ENCODE peak calls at places on chromosomes 13 and 19, in five cellular contexts. H, D, S, B and Q are unnamed samples.
A peak's percentile ranks its signal among the peaks of the same experiment; 100 is the strongest.

GRCh38 chr19:18506101-18506534 is 15.8 kb downstream of the ELL start:
- DNase-seq in D (no peak), S (no peak), B (no peak), H (no peak), Q (no peak)

GRCh38 chr19:28633223-28634030 is 579.5 kb downstream of the UQCRFS1 start:
- DNase-seq in B (no peak), H (no peak), S (peak; percentile 1), D (no peak), Q (no peak)

GRCh38 chr19:19366691-19367396 is 38.6 kb upstream of the GATAD2A start:
- DNase-seq in D (peak; percentile 70), H (no peak), B (peak; percentile 35), S (peak; percentile 64), Q (peak; percentile 81)

GRCh38 chr13:80824231-80824630 is 483.3 kb upstream of the SPRY2 start:
- DNase-seq in B (no peak), D (no peak), H (no peak), S (no peak), Q (no peak)

GRCh38 chr13:98875146-98875729 is 102.6 kb downstream of the DOCK9 start:
- DNase-seq in D (no peak), B (no peak), S (no peak), H (no peak), Q (no peak)

GRCh38 chr13:52892925-52893324 is 44.5 kb upstream of the PCDH8 start:
- DNase-seq in B (no peak), H (no peak), D (no peak), S (no peak), Q (peak; percentile 79)

GRCh38 chr13:98252931-98253470 is 75.9 kb upstream of the RNF113B start:
- DNase-seq in D (no peak), H (no peak), S (peak; percentile 88), B (no peak), Q (peak; percentile 61)

GRCh38 chr19:51904331-51905165 is at the start of gene ZNF649:
- DNase-seq in B (peak; percentile 60), S (peak; percentile 84), H (peak; percentile 51), D (peak; percentile 67), Q (peak; percentile 78)

GRCh38 chr19:18051887-18052286 is 34.8 kb downstream of the IL12RB1 start:
- DNase-seq in B (no peak), H (no peak), S (no peak), D (no peak), Q (peak; percentile 60)

GRCh38 chr19:3840804-3841203 is 28.0 kb downstream of the ZFR2 start:
- DNase-seq in D (no peak), H (no peak), B (no peak), S (no peak), Q (no peak)

GRCh38 chr13:97700306-97700848 is 253.1 kb upstream of the IPO5 start:
- DNase-seq in H (no peak), S (no peak), D (no peak), B (no peak), Q (no peak)

GRCh38 chr19:18939922-18940775 is 868 bp downstream of the HOMER3 start:
- DNase-seq in H (no peak), S (peak; percentile 46), D (no peak), B (no peak), Q (peak; percentile 77)

GRCh38 chr19:3285647-3286176 is 61.3 kb downstream of the CELF5 start:
- DNase-seq in H (no peak), B (no peak), S (no peak), D (no peak), Q (no peak)

GRCh38 chr13:28434934-28435333 is 60.0 kb downstream of the FLT1 start:
- DNase-seq in H (no peak), S (peak; percentile 36), D (no peak), B (no peak), Q (no peak)

GRCh38 chr13:20924758-20925394 is 22.3 kb upstream of the XPO4 start:
- DNase-seq in H (no peak), D (peak; percentile 49), B (peak; percentile 53), S (peak; percentile 84), Q (peak; percentile 94)

GRCh38 chr13:70391678-70392077 is 283.4 kb upstream of the KLHL1 start:
- DNase-seq in B (no peak), H (no peak), D (no peak), S (no peak), Q (no peak)

GRCh38 chr19:14091086-14091884 is 734 bp upstream of the SAMD1 start:
- DNase-seq in H (no peak), D (peak; percentile 49), B (peak; percentile 59), S (peak; percentile 64), Q (peak; percentile 26)

GRCh38 chr13:110319774-110320509 is 12.9 kb downstream of the COL4A2 start:
- DNase-seq in B (no peak), D (peak; percentile 27), S (peak; percentile 86), H (no peak), Q (peak; percentile 81)

GRCh38 chr13:107812013-107812412 is 403.3 kb downstream of the LIG4 start:
- DNase-seq in D (no peak), S (no peak), B (no peak), H (no peak), Q (no peak)

GRCh38 chr13:103663996-103664395 is 597.8 kb upstream of the SLC10A2 start:
- DNase-seq in S (no peak), D (peak; percentile 37), B (no peak), H (no peak), Q (no peak)

GRCh38 chr13:30299746-30300145 is 7.6 kb downstream of the KATNAL1 start:
- DNase-seq in B (no peak), H (no peak), S (peak; percentile 35), D (no peak), Q (no peak)

GRCh38 chr19:926595-927043 is 784 bp downstream of the ARID3A start:
- DNase-seq in S (no peak), H (no peak), D (no peak), B (no peak), Q (peak; percentile 49)

GRCh38 chr13:36142735-36143134 is 11.6 kb upstream of the DCLK1 start:
- DNase-seq in D (no peak), H (no peak), S (no peak), B (no peak), Q (no peak)

GRCh38 chr19:53357821-53358581 is 7.5 kb upstream of the ZNF525 start:
- DNase-seq in B (no peak), S (no peak), D (no peak), H (no peak), Q (no peak)

GRCh38 chr19:13913352-13913751 is 7.4 kb downstream of the CC2D1A start:
- DNase-seq in D (no peak), H (no peak), S (no peak), B (no peak), Q (no peak)

GRCh38 chr19:9427941-9428340 is 7.4 kb downstream of the ZNF266 start:
- DNase-seq in S (no peak), B (no peak), D (no peak), H (no peak), Q (no peak)

GRCh38 chr19:51564791-51565190 is 6.3 kb upstream of the ZNF175 start:
- DNase-seq in D (no peak), S (no peak), B (no peak), H (no peak), Q (no peak)

GRCh38 chr19:16263115-16263839 is 61.3 kb upstream of the KLF2 start:
- DNase-seq in S (no peak), B (no peak), H (no peak), D (no peak), Q (no peak)

GRCh38 chr13:97224544-97225324 is 2.6 kb downstream of the MBNL2 start:
- DNase-seq in H (no peak), D (peak; percentile 68), B (no peak), S (peak; percentile 41), Q (no peak)

GRCh38 chr19:10871711-10872550 is 578 bp downstream of the CARM1 start:
- DNase-seq in S (no peak), H (no peak), B (no peak), D (peak; percentile 54), Q (peak; percentile 47)

GRCh38 chr13:70080030-70080429 is 27.6 kb upstream of the ATXN8OS start:
- DNase-seq in H (no peak), D (no peak), S (no peak), B (no peak), Q (no peak)

GRCh38 chr13:48185018-48185417 is 48.0 kb upstream of the ITM2B start:
- DNase-seq in B (no peak), S (no peak), H (no peak), D (no peak), Q (no peak)
- H3K27ac ChIP-seq in B (no peak overlapping the region), S (no peak overlapping the region), H (no peak overlapping the region), D (no peak overlapping the region), Q (no peak overlapping the region)

GRCh38 chr19:55058781-55059610 is 4.0 kb downstream of the RDH13 start:
- DNase-seq in D (no peak), H (no peak), B (no peak), S (no peak), Q (no peak)
- TF ChIP-seq CTCF in D (no peak), H (no peak), B (no peak), S (no peak), Q (no peak)

GRCh38 chr19:41917676-41918075 is 10.6 kb downstream of the ERFL start:
- DNase-seq in H (no peak), D (no peak), B (no peak), S (no peak), Q (no peak)

GRCh38 chr19:41919948-41920712 is 8.1 kb downstream of the ERFL start:
- DNase-seq in H (no peak), S (no peak), D (no peak), B (no peak), Q (no peak)

GRCh38 chr19:41918095-41918494 is 10.2 kb downstream of the ERFL start:
- DNase-seq in H (no peak), S (no peak), B (no peak), D (no peak), Q (no peak)

GRCh38 chr19:41920878-41921277 is 7.4 kb downstream of the ERFL start:
- DNase-seq in D (no peak), H (no peak), S (no peak), B (no peak), Q (no peak)

GRCh38 chr19:41918653-41919244 is 9.5 kb downstream of the ERFL start:
- DNase-seq in H (no peak), B (no peak), S (no peak), D (no peak), Q (no peak)
- TF ChIP-seq POLR2A in H (no peak), B (no peak), S (no peak), D (no peak), Q (no peak)

GRCh38 chr13:114072421-114072820 is 60.0 kb downstream of the RASA3 start:
- DNase-seq in S (no peak), H (no peak), B (peak; percentile 9), D (no peak), Q (no peak)

GRCh38 chr13:114071991-114072390 is 60.4 kb downstream of the RASA3 start:
- DNase-seq in B (peak; percentile 11), S (no peak), H (no peak), D (no peak), Q (no peak)

GRCh38 chr13:114069376-114070097 is 62.9 kb downstream of the RASA3 start:
- DNase-seq in B (peak; percentile 8), D (no peak), H (no peak), S (no peak), Q (no peak)

GRCh38 chr13:114070098-114070799 is 62.2 kb downstream of the RASA3 start:
- DNase-seq in B (peak; percentile 11), H (no peak), S (no peak), D (no peak), Q (peak; percentile 2)

DNA sequence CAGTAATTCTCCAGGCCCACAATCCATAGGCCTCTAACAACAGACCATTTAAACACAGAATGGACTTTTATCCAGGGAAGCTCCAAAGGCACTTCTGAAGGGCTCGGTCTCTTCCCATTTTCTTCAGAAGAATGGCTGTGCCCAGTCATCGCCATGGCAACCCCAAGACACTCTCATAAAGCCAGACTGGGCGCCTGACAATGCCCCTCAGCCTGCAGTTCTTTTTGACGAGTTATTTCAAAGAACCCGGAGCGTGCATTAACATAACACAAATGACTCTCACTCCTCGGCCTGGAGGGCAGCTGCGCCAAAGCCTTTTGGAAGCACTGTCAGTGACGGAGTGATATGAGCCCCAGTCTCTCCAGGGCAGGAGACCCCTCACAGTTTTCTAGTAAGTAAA is 61.0 kb downstream of the RASA3 start:
- DNase-seq in H (no peak), B (peak; percentile 9), S (no peak), D (no peak), Q (peak; percentile 66)
- H3K27ac ChIP-seq in H (no peak overlapping the region), B (no peak overlapping the region), S (peak overlapping the region; percentile 18), D (no peak overlapping the region), Q (peak overlapping the region; percentile 41)